ENCODE peak calls at places on chromosomes 2 and 18, in nine cellular contexts. P, S, T, C, X, B, H, J and F are unnamed samples.
A peak's percentile ranks its signal among the peaks of the same experiment; 100 is the strongest.

GRCh38 chr2:45067859-45068642 is 58.8 kb upstream of the SIX2 start:
- DNase-seq in P (no peak), S (no peak), T (peak; percentile 23), C (no peak), X (no peak), B (no peak), H (no peak), J (no peak), F (no peak)

GRCh38 chr2:143514413-143514812 is 385.2 kb downstream of the ARHGAP15 start:
- DNase-seq in P (no peak), S (no peak), T (peak; percentile 37), C (no peak), X (no peak), B (no peak), H (no peak), J (no peak), F (no peak)

GRCh38 chr2:43059183-43059897 is 167.1 kb downstream of the ZFP36L2 start:
- DNase-seq in P (peak; percentile 24), S (no peak), T (peak; percentile 94), C (peak; percentile 60), X (peak; percentile 79), B (peak; percentile 79), H (no peak), J (no peak), F (peak; percentile 9)

GRCh38 chr2:75292826-75293225 is 93.5 kb upstream of the TACR1 start:
- DNase-seq in P (no peak), S (no peak), T (peak; percentile 26), C (no peak), X (no peak), B (no peak), H (no peak), J (no peak), F (no peak)

GRCh38 chr2:129709956-129710598 is 269.4 kb upstream of the RAB6C start:
- DNase-seq in P (no peak), S (no peak), T (no peak), C (peak; percentile 12), X (no peak), B (peak; percentile 32), H (no peak), J (no peak), F (no peak)

GRCh38 chr18:36179562-36180334 is 7.5 kb upstream of the MOCOS start:
- DNase-seq in P (peak; percentile 21), S (no peak), T (peak; percentile 95), C (no peak), X (peak; percentile 84), B (no peak), H (no peak), J (peak; percentile 5), F (no peak)

GRCh38 chr18:10912790-10913560 is 236.4 kb downstream of the PIEZO2 start:
- DNase-seq in P (no peak), S (no peak), T (peak; percentile 63), C (no peak), X (no peak), B (no peak), H (no peak), J (no peak), F (no peak)

GRCh38 chr2:238936162-238937052 is 88.5 kb downstream of the TWIST2 start:
- DNase-seq in P (no peak), S (no peak), T (no peak), C (no peak), X (peak; percentile 3), B (peak; percentile 44), H (no peak), J (no peak), F (no peak)

GRCh38 chr2:10688921-10689807 is 611 bp downstream of the NOL10 start:
- DNase-seq in P (no peak), S (no peak), T (no peak), C (no peak), X (peak; percentile 12), B (peak; percentile 35), H (no peak), J (peak; percentile 21), F (no peak)

GRCh38 chr2:216507220-216508143 is 8.8 kb downstream of the RPL37A start:
- DNase-seq in P (no peak), S (no peak), T (no peak), C (no peak), X (no peak), B (no peak), H (no peak), J (no peak), F (no peak)